ENCODE peak calls at places on chromosomes 2 and 18, in eight cellular contexts. One of them, this sample, is unnamed.

GRCh38 chr2:45821558-45822271 is 170.2 kb downstream of the PRKCE start:
- DNase-seq in H1: no peak
- DNase-seq in tibial artery: peak; percentile 81
- DNase-seq in spleen: no peak
- DNase-seq in suprapubic skin: no peak
- DNase-seq in CD8-positive, alpha-beta memory T cell: no peak
- DNase-seq in prostate gland: peak; percentile 96
- DNase-seq in GM23248: peak; percentile 31
- DNase-seq in this sample: peak; percentile 83

GRCh38 chr2:132668986-132669853 is 785 bp downstream of the LYPD1 start:
- DNase-seq in H1: peak; percentile 74
- DNase-seq in tibial artery: peak; percentile 59
- DNase-seq in spleen: no peak
- DNase-seq in suprapubic skin: no peak
- DNase-seq in CD8-positive, alpha-beta memory T cell: no peak
- DNase-seq in prostate gland: no peak
- DNase-seq in GM23248: peak; percentile 28
- DNase-seq in this sample: no peak

GRCh38 chr2:11397046-11397445 is 52.6 kb upstream of the ROCK2 start:
- DNase-seq in H1: no peak
- DNase-seq in tibial artery: no peak
- DNase-seq in spleen: no peak
- DNase-seq in suprapubic skin: no peak
- DNase-seq in CD8-positive, alpha-beta memory T cell: no peak
- DNase-seq in prostate gland: no peak
- DNase-seq in GM23248: no peak
- DNase-seq in this sample: peak; percentile 80

GRCh38 chr2:127531133-127531709 is 4.3 kb upstream of the MYO7B start:
- DNase-seq in H1: no peak
- DNase-seq in tibial artery: no peak
- DNase-seq in spleen: no peak
- DNase-seq in suprapubic skin: no peak
- DNase-seq in CD8-positive, alpha-beta memory T cell: no peak
- DNase-seq in prostate gland: no peak
- DNase-seq in GM23248: peak; percentile 56
- DNase-seq in this sample: no peak

GRCh38 chr18:22469061-22469689 is 51.5 kb upstream of the CTAGE1 start:
- DNase-seq in H1: no peak
- DNase-seq in tibial artery: no peak
- DNase-seq in spleen: no peak
- DNase-seq in suprapubic skin: no peak
- DNase-seq in CD8-positive, alpha-beta memory T cell: no peak
- DNase-seq in prostate gland: no peak
- DNase-seq in GM23248: no peak
- DNase-seq in this sample: no peak

GRCh38 chr18:75244336-75244735 is 33.7 kb downstream of the TSHZ1 start:
- DNase-seq in H1: peak; percentile 53
- DNase-seq in tibial artery: no peak
- DNase-seq in spleen: no peak
- DNase-seq in suprapubic skin: no peak
- DNase-seq in CD8-positive, alpha-beta memory T cell: no peak
- DNase-seq in prostate gland: peak; percentile 42
- DNase-seq in GM23248: no peak
- DNase-seq in this sample: no peak

GRCh38 chr2:192194065-192194865 is 468 bp downstream of the TMEFF2 start:
- DNase-seq in H1: peak; percentile 66
- DNase-seq in tibial artery: peak; percentile 64
- DNase-seq in spleen: peak; percentile 78
- DNase-seq in suprapubic skin: peak; percentile 59
- DNase-seq in CD8-positive, alpha-beta memory T cell: peak; percentile 10
- DNase-seq in prostate gland: no peak
- DNase-seq in GM23248: peak; percentile 68
- DNase-seq in this sample: peak; percentile 38

GRCh38 chr18:79395761-79396404 is at the start of gene NFATC1:
- DNase-seq in H1: peak; percentile 79
- DNase-seq in tibial artery: peak; percentile 95
- DNase-seq in spleen: peak; percentile 86
- DNase-seq in suprapubic skin: peak; percentile 90
- DNase-seq in CD8-positive, alpha-beta memory T cell: peak; percentile 58
- DNase-seq in prostate gland: peak; percentile 55
- DNase-seq in GM23248: peak; percentile 92
- DNase-seq in this sample: peak; percentile 80

DNA sequence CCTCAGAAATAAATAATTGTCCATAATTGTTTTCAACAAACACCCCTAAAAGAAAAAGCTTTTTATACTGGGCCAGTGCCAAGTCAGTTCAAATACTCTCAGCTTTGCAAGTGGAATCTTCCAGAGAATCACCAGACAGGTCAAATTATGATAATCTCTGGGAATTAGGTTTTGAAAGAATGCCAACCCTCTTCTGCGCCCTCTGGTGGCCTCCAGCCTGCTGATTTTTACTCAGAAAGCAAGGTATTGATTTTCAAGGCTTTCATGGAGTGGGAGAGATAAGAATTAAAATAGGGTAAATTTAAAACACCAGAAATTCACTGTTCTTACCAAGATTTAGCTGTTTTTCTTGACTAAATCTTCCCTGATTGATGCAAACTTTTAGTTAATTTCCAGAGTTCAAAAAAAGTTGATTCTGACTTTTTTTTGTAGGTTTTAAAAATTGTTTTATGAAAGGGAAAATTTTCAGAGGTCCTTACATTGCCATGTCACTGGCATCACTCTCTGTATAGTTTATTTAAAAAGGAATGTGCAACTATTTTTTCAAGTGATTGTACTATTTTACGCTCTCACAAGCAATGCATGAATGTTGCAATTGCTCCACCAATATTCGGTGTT is 282.9 kb upstream of the TNP1 start:
- DNase-seq in H1: peak; percentile 82
- DNase-seq in tibial artery: no peak
- DNase-seq in spleen: no peak
- DNase-seq in suprapubic skin: no peak
- DNase-seq in CD8-positive, alpha-beta memory T cell: no peak
- DNase-seq in prostate gland: no peak
- DNase-seq in GM23248: peak; percentile 26
- DNase-seq in this sample: no peak
- H3K9me3 ChIP-seq in H1: no peaks in the 10 kb centered on the region
- H3K9me3 ChIP-seq in tibial artery: peaks cover 4% of the 10 kb centered on the region
- H3K9me3 ChIP-seq in spleen: peaks cover 53% of the 10 kb centered on the region
- H3K9me3 ChIP-seq in suprapubic skin: peaks cover 4% of the 10 kb centered on the region
- H3K9me3 ChIP-seq in CD8-positive, alpha-beta memory T cell: no peaks in the 10 kb centered on the region
- H3K9me3 ChIP-seq in prostate gland: no peaks in the 10 kb centered on the region
- H3K9me3 ChIP-seq in GM23248: no peaks in the 10 kb centered on the region
- H3K9me3 ChIP-seq in this sample: peaks cover 31% of the 10 kb centered on the region

GRCh38 chr2:48512071-48512470 is 17.9 kb upstream of the STON1 start:
- DNase-seq in H1: no peak
- DNase-seq in tibial artery: no peak
- DNase-seq in spleen: no peak
- DNase-seq in suprapubic skin: no peak
- DNase-seq in CD8-positive, alpha-beta memory T cell: no peak
- DNase-seq in prostate gland: no peak
- DNase-seq in GM23248: no peak
- DNase-seq in this sample: no peak

GRCh38 chr2:48508461-48509124 is 21.4 kb upstream of the STON1 start:
- DNase-seq in H1: no peak
- DNase-seq in tibial artery: no peak
- DNase-seq in spleen: no peak
- DNase-seq in suprapubic skin: no peak
- DNase-seq in CD8-positive, alpha-beta memory T cell: no peak
- DNase-seq in prostate gland: peak; percentile 21
- DNase-seq in GM23248: peak; percentile 86
- DNase-seq in this sample: no peak

GRCh38 chr2:48514591-48514990 is 15.4 kb upstream of the STON1 start:
- DNase-seq in H1: no peak
- DNase-seq in tibial artery: no peak
- DNase-seq in spleen: no peak
- DNase-seq in suprapubic skin: no peak
- DNase-seq in CD8-positive, alpha-beta memory T cell: no peak
- DNase-seq in prostate gland: no peak
- DNase-seq in GM23248: no peak
- DNase-seq in this sample: no peak

GRCh38 chr2:48512586-48512985 is 17.4 kb upstream of the STON1 start:
- DNase-seq in H1: no peak
- DNase-seq in tibial artery: no peak
- DNase-seq in spleen: no peak
- DNase-seq in suprapubic skin: no peak
- DNase-seq in CD8-positive, alpha-beta memory T cell: no peak
- DNase-seq in prostate gland: no peak
- DNase-seq in GM23248: no peak
- DNase-seq in this sample: no peak

GRCh38 chr2:48510329-48510728 is 19.6 kb upstream of the STON1 start:
- DNase-seq in H1: no peak
- DNase-seq in tibial artery: no peak
- DNase-seq in spleen: no peak
- DNase-seq in suprapubic skin: no peak
- DNase-seq in CD8-positive, alpha-beta memory T cell: no peak
- DNase-seq in prostate gland: no peak
- DNase-seq in GM23248: peak; percentile 76
- DNase-seq in this sample: no peak
- H3K27ac ChIP-seq in H1: no peak overlapping the region
- H3K27ac ChIP-seq in tibial artery: no peak overlapping the region
- H3K27ac ChIP-seq in spleen: peak overlapping the region; percentile 63
- H3K27ac ChIP-seq in suprapubic skin: no peak overlapping the region
- H3K27ac ChIP-seq in CD8-positive, alpha-beta memory T cell: no peak overlapping the region
- H3K27ac ChIP-seq in prostate gland: peak overlapping the region; percentile 66
- H3K27ac ChIP-seq in GM23248: peak overlapping the region; percentile 84
- H3K27ac ChIP-seq in this sample: peak overlapping the region; percentile 55

GRCh38 chr2:27164960-27165763 is 16.4 kb downstream of the TCF23 start:
- DNase-seq in H1: no peak
- DNase-seq in tibial artery: no peak
- DNase-seq in spleen: no peak
- DNase-seq in suprapubic skin: peak; percentile 49
- DNase-seq in CD8-positive, alpha-beta memory T cell: no peak
- DNase-seq in prostate gland: no peak
- DNase-seq in GM23248: no peak
- DNase-seq in this sample: no peak

GRCh38 chr2:27159271-27159670 is 10.5 kb downstream of the TCF23 start:
- DNase-seq in H1: no peak
- DNase-seq in tibial artery: peak; percentile 12
- DNase-seq in spleen: no peak
- DNase-seq in suprapubic skin: peak; percentile 19
- DNase-seq in CD8-positive, alpha-beta memory T cell: no peak
- DNase-seq in prostate gland: no peak
- DNase-seq in GM23248: no peak
- DNase-seq in this sample: no peak

GRCh38 chr2:27158468-27158867 is 9.7 kb downstream of the TCF23 start:
- DNase-seq in H1: no peak
- DNase-seq in tibial artery: peak; percentile 45
- DNase-seq in spleen: no peak
- DNase-seq in suprapubic skin: peak; percentile 20
- DNase-seq in CD8-positive, alpha-beta memory T cell: no peak
- DNase-seq in prostate gland: no peak
- DNase-seq in GM23248: no peak
- DNase-seq in this sample: no peak

GRCh38 chr2:27156739-27157475 is 8.1 kb downstream of the TCF23 start:
- DNase-seq in H1: no peak
- DNase-seq in tibial artery: peak; percentile 39
- DNase-seq in spleen: no peak
- DNase-seq in suprapubic skin: peak; percentile 10
- DNase-seq in CD8-positive, alpha-beta memory T cell: no peak
- DNase-seq in prostate gland: no peak
- DNase-seq in GM23248: no peak
- DNase-seq in this sample: no peak

DNA sequence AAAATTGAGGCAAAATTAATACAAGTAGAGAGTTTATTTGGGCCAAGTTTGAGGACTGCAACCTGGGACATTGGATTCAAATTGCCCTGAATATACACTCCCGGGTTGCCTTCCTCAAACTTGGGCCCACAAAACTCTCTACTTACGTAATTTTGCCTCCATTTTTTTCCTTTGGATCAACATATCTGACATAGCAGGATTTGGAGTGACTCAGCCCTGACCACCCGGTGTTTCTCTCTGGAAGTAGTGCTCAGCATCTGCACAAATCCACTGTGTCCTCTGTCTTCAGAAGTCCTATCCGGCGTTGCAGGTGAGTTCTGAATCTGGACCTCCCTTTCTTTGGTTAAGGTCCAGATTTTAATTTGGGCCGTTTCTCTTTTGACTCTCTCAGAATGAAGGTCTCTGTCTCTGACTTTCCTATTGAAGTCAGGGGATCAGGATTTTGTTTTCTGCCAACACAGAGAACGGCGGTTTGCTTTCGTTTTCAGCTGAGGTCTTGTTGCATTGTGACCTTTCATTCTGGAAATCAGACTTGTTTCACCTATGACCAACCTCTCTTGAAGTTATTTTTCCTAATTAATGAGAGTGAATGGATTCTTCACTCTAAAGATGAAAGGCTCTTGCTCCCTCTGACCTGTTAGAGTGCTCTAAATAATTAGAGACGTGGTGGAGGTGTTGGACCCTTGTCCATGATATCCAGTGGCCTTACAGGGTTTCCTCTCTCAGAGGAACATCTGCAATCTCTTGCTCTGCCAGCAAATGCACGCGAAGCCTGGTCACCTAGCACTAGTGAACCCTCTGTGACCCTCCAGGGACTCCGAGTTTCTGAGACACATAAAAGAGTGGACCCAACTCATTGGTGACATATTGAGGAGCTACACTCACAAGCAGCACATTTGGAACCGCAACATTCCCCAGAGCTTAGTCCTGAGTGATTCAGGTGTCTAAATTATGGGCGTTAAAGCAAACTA is 13.6 kb downstream of the TCF23 start:
- DNase-seq in H1: no peak
- DNase-seq in tibial artery: peak; percentile 19
- DNase-seq in spleen: no peak
- DNase-seq in suprapubic skin: peak; percentile 27
- DNase-seq in CD8-positive, alpha-beta memory T cell: no peak
- DNase-seq in prostate gland: no peak
- DNase-seq in GM23248: peak; percentile 37
- DNase-seq in this sample: no peak
- H3K4me3 ChIP-seq in H1: no peak overlapping the region
- H3K4me3 ChIP-seq in tibial artery: no peak overlapping the region
- H3K4me3 ChIP-seq in spleen: no peak overlapping the region
- H3K4me3 ChIP-seq in suprapubic skin: no peak overlapping the region
- H3K4me3 ChIP-seq in CD8-positive, alpha-beta memory T cell: no peak overlapping the region
- H3K4me3 ChIP-seq in prostate gland: no peak overlapping the region
- H3K4me3 ChIP-seq in GM23248: no peak overlapping the region
- H3K4me3 ChIP-seq in this sample: no peak overlapping the region

GRCh38 chr2:75025216-75025615 is 66.8 kb downstream of the POLE4 start:
- DNase-seq in H1: no peak
- DNase-seq in tibial artery: no peak
- DNase-seq in spleen: no peak
- DNase-seq in suprapubic skin: no peak
- DNase-seq in CD8-positive, alpha-beta memory T cell: no peak
- DNase-seq in prostate gland: no peak
- DNase-seq in GM23248: no peak
- DNase-seq in this sample: no peak

GRCh38 chr2:75022516-75022915 is 64.1 kb downstream of the POLE4 start:
- DNase-seq in H1: no peak
- DNase-seq in tibial artery: no peak
- DNase-seq in spleen: no peak
- DNase-seq in suprapubic skin: no peak
- DNase-seq in CD8-positive, alpha-beta memory T cell: no peak
- DNase-seq in prostate gland: no peak
- DNase-seq in GM23248: peak; percentile 78
- DNase-seq in this sample: no peak

GRCh38 chr2:75021672-75022071 is 63.2 kb downstream of the POLE4 start:
- DNase-seq in H1: no peak
- DNase-seq in tibial artery: no peak
- DNase-seq in spleen: no peak
- DNase-seq in suprapubic skin: no peak
- DNase-seq in CD8-positive, alpha-beta memory T cell: no peak
- DNase-seq in prostate gland: no peak
- DNase-seq in GM23248: peak; percentile 55
- DNase-seq in this sample: no peak

GRCh38 chr2:75018162-75018561 is 59.7 kb downstream of the POLE4 start:
- DNase-seq in H1: no peak
- DNase-seq in tibial artery: no peak
- DNase-seq in spleen: no peak
- DNase-seq in suprapubic skin: no peak
- DNase-seq in CD8-positive, alpha-beta memory T cell: no peak
- DNase-seq in prostate gland: no peak
- DNase-seq in GM23248: no peak
- DNase-seq in this sample: no peak

GRCh38 chr2:75020476-75020875 is 62.0 kb downstream of the POLE4 start:
- DNase-seq in H1: no peak
- DNase-seq in tibial artery: no peak
- DNase-seq in spleen: no peak
- DNase-seq in suprapubic skin: no peak
- DNase-seq in CD8-positive, alpha-beta memory T cell: no peak
- DNase-seq in prostate gland: no peak
- DNase-seq in GM23248: no peak
- DNase-seq in this sample: no peak
- H3K9me3 ChIP-seq in H1: no peaks in the 10 kb centered on the region
- H3K9me3 ChIP-seq in tibial artery: no peaks in the 10 kb centered on the region
- H3K9me3 ChIP-seq in spleen: no peaks in the 10 kb centered on the region
- H3K9me3 ChIP-seq in suprapubic skin: no peaks in the 10 kb centered on the region
- H3K9me3 ChIP-seq in CD8-positive, alpha-beta memory T cell: no peaks in the 10 kb centered on the region
- H3K9me3 ChIP-seq in prostate gland: no peaks in the 10 kb centered on the region
- H3K9me3 ChIP-seq in GM23248: no peaks in the 10 kb centered on the region
- H3K9me3 ChIP-seq in this sample: no peaks in the 10 kb centered on the region